ENCODE peak calls at places on chromosome 1, in eight cellular contexts. Q, C, P, V, L, H, W and G are unnamed samples.

GRCh38 chr1:20399606-20400180 is 86.3 kb downstream of the CAMK2N1 start:
- DNase-seq in Q (no peak), L (no peak), C (no peak), H (no peak), P (no peak), W (no peak), V (no peak), G (no peak)

GRCh38 chr1:193115629-193116227 is 6.1 kb upstream of the CDC73 start:
- DNase-seq in Q (no peak), V (no peak), P (no peak), H (no peak), L (no peak), C (no peak), W (peak; percentile 100), G (peak; percentile 84)

GRCh38 chr1:234535208-234535607 is 56.2 kb upstream of the TARBP1 start:
- DNase-seq in C (no peak), H (no peak), V (no peak), P (no peak), Q (no peak), W (no peak), L (no peak), G (no peak)

GRCh38 chr1:228350831-228351781 is 55.5 kb downstream of the TRIM11 start:
- DNase-seq in V (peak; percentile 74), H (no peak), Q (no peak), L (no peak), C (no peak), P (no peak), W (no peak), G (no peak)

GRCh38 chr1:151056149-151056548 is 3.3 kb downstream of the CDC42SE1 start:
- DNase-seq in Q (no peak), C (no peak), P (no peak), V (no peak), H (no peak), W (no peak), L (no peak), G (no peak)

GRCh38 chr1:22228505-22228911 is 85.6 kb upstream of the WNT4 start:
- DNase-seq in W (no peak), L (no peak), H (no peak), C (no peak), P (no peak), V (no peak), Q (peak; percentile 41), G (no peak)

GRCh38 chr1:165841582-165842362 is 14.4 kb downstream of the UCK2 start:
- DNase-seq in L (peak; percentile 47), C (no peak), P (no peak), H (no peak), Q (no peak), V (no peak), W (peak; percentile 58), G (no peak)

GRCh38 chr1:158153781-158154444 is 26.8 kb upstream of the CD1D start:
- DNase-seq in L (no peak), V (no peak), Q (no peak), H (no peak), P (no peak), W (no peak), C (no peak), G (no peak)

GRCh38 chr1:90729484-90730246 is 12.6 kb upstream of the BARHL2 start:
- DNase-seq in V (no peak), P (no peak), Q (no peak), H (no peak), L (no peak), W (no peak), C (no peak), G (no peak)

GRCh38 chr1:171983584-171983983 is 142.3 kb downstream of the DNM3 start:
- DNase-seq in C (no peak), Q (no peak), H (no peak), P (no peak), W (no peak), L (peak; percentile 48), V (no peak), G (no peak)

GRCh38 chr1:72724951-72725863 is 442.9 kb upstream of the NEGR1 start:
- DNase-seq in P (no peak), V (peak; percentile 64), Q (no peak), L (peak; percentile 17), H (no peak), W (no peak), C (no peak), G (no peak)

GRCh38 chr1:227880342-227880924 is 65.0 kb downstream of the PRSS38 start:
- DNase-seq in Q (no peak), V (peak; percentile 30), L (no peak), H (no peak), W (no peak), C (no peak), P (no peak), G (no peak)